ENCODE peak calls at places on chromosomes 13 and 19, in nine cellular contexts. One of them, this sample, is unnamed.

GRCh38 chr19:3849092-3849491 is 19.7 kb downstream of the ZFR2 start:
- DNase-seq in BE2C: peak
- DNase-seq in C1 segment of cervical spinal cord: no peak
- DNase-seq in GM12892: peak
- DNase-seq in endothelial cell: peak
- DNase-seq in NCI-H1436: peak
- DNase-seq in GM03348: no peak
- DNase-seq in NCI-H748 treated with DMSO at 0.1 percent for 48 hours: no peak
- DNase-seq in left colon: no peak
- DNase-seq in this sample: no peak

GRCh38 chr19:49554701-49555181 is 25.6 kb downstream of the NOSIP start:
- DNase-seq in BE2C: no peak
- DNase-seq in C1 segment of cervical spinal cord: no peak
- DNase-seq in GM12892: no peak
- DNase-seq in endothelial cell: no peak
- DNase-seq in NCI-H1436: no peak
- DNase-seq in GM03348: no peak
- DNase-seq in NCI-H748 treated with DMSO at 0.1 percent for 48 hours: no peak
- DNase-seq in left colon: no peak
- DNase-seq in this sample: no peak

GRCh38 chr13:31880849-31881494 is 141.6 kb downstream of the RXFP2 start:
- DNase-seq in BE2C: no peak
- DNase-seq in C1 segment of cervical spinal cord: no peak
- DNase-seq in GM12892: no peak
- DNase-seq in endothelial cell: no peak
- DNase-seq in NCI-H1436: no peak
- DNase-seq in GM03348: no peak
- DNase-seq in NCI-H748 treated with DMSO at 0.1 percent for 48 hours: no peak
- DNase-seq in left colon: no peak
- DNase-seq in this sample: no peak

GRCh38 chr19:49689133-49690072 is at the start of gene ADM5:
- DNase-seq in BE2C: peak
- DNase-seq in C1 segment of cervical spinal cord: no peak
- DNase-seq in GM12892: peak
- DNase-seq in endothelial cell: no peak
- DNase-seq in NCI-H1436: peak
- DNase-seq in GM03348: no peak
- DNase-seq in NCI-H748 treated with DMSO at 0.1 percent for 48 hours: peak
- DNase-seq in left colon: no peak
- DNase-seq in this sample: peak

GRCh38 chr13:113861433-113862030 is 2.3 kb downstream of the GAS6 start:
- DNase-seq in BE2C: peak
- DNase-seq in C1 segment of cervical spinal cord: no peak
- DNase-seq in GM12892: peak
- DNase-seq in endothelial cell: no peak
- DNase-seq in NCI-H1436: no peak
- DNase-seq in GM03348: no peak
- DNase-seq in NCI-H748 treated with DMSO at 0.1 percent for 48 hours: no peak
- DNase-seq in left colon: no peak
- DNase-seq in this sample: no peak

GRCh38 chr13:37457594-37457993 is 141.0 kb downstream of the POSTN start:
- DNase-seq in BE2C: no peak
- DNase-seq in C1 segment of cervical spinal cord: no peak
- DNase-seq in GM12892: no peak
- DNase-seq in endothelial cell: no peak
- DNase-seq in NCI-H1436: no peak
- DNase-seq in GM03348: no peak
- DNase-seq in NCI-H748 treated with DMSO at 0.1 percent for 48 hours: no peak
- DNase-seq in left colon: no peak
- DNase-seq in this sample: no peak

GRCh38 chr13:53622431-53622830 is 593.8 kb downstream of the OLFM4 start:
- DNase-seq in BE2C: no peak
- DNase-seq in C1 segment of cervical spinal cord: no peak
- DNase-seq in GM12892: no peak
- DNase-seq in endothelial cell: no peak
- DNase-seq in NCI-H1436: no peak
- DNase-seq in GM03348: no peak
- DNase-seq in NCI-H748 treated with DMSO at 0.1 percent for 48 hours: no peak
- DNase-seq in left colon: no peak
- DNase-seq in this sample: no peak

GRCh38 chr19:19738564-19738963 is 5.7 kb upstream of the ZNF14 start:
- DNase-seq in BE2C: no peak
- DNase-seq in C1 segment of cervical spinal cord: no peak
- DNase-seq in GM12892: no peak
- DNase-seq in endothelial cell: no peak
- DNase-seq in NCI-H1436: no peak
- DNase-seq in GM03348: no peak
- DNase-seq in NCI-H748 treated with DMSO at 0.1 percent for 48 hours: no peak
- DNase-seq in left colon: no peak
- DNase-seq in this sample: no peak

GRCh38 chr13:66195238-66195637 is 1034.9 kb downstream of the PCDH9 start:
- DNase-seq in BE2C: no peak
- DNase-seq in C1 segment of cervical spinal cord: no peak
- DNase-seq in GM12892: no peak
- DNase-seq in endothelial cell: no peak
- DNase-seq in NCI-H1436: no peak
- DNase-seq in GM03348: no peak
- DNase-seq in NCI-H748 treated with DMSO at 0.1 percent for 48 hours: no peak
- DNase-seq in left colon: no peak
- DNase-seq in this sample: no peak

GRCh38 chr13:43878897-43879322 is 630 bp downstream of the CCDC122 start:
- DNase-seq in BE2C: no peak
- DNase-seq in C1 segment of cervical spinal cord: peak
- DNase-seq in GM12892: peak
- DNase-seq in endothelial cell: peak
- DNase-seq in NCI-H1436: no peak
- DNase-seq in GM03348: peak
- DNase-seq in NCI-H748 treated with DMSO at 0.1 percent for 48 hours: peak
- DNase-seq in left colon: peak
- DNase-seq in this sample: peak

GRCh38 chr13:106178816-106179215 is 356.6 kb downstream of the EFNB2 start:
- DNase-seq in BE2C: no peak
- DNase-seq in C1 segment of cervical spinal cord: no peak
- DNase-seq in GM12892: no peak
- DNase-seq in endothelial cell: no peak
- DNase-seq in NCI-H1436: no peak
- DNase-seq in GM03348: no peak
- DNase-seq in NCI-H748 treated with DMSO at 0.1 percent for 48 hours: no peak
- DNase-seq in left colon: no peak
- DNase-seq in this sample: no peak

GRCh38 chr13:66563076-66563475 is 667.1 kb downstream of the PCDH9 start:
- DNase-seq in BE2C: no peak
- DNase-seq in C1 segment of cervical spinal cord: no peak
- DNase-seq in GM12892: no peak
- DNase-seq in endothelial cell: no peak
- DNase-seq in NCI-H1436: no peak
- DNase-seq in GM03348: no peak
- DNase-seq in NCI-H748 treated with DMSO at 0.1 percent for 48 hours: no peak
- DNase-seq in left colon: no peak
- DNase-seq in this sample: no peak

GRCh38 chr13:94239135-94239534 is 240.3 kb downstream of the DCT start:
- DNase-seq in BE2C: no peak
- DNase-seq in C1 segment of cervical spinal cord: no peak
- DNase-seq in GM12892: no peak
- DNase-seq in endothelial cell: no peak
- DNase-seq in NCI-H1436: no peak
- DNase-seq in GM03348: peak
- DNase-seq in NCI-H748 treated with DMSO at 0.1 percent for 48 hours: no peak
- DNase-seq in left colon: no peak
- DNase-seq in this sample: no peak

GRCh38 chr19:13012690-13013608 is 17.7 kb downstream of the NFIX start:
- DNase-seq in BE2C: no peak
- DNase-seq in C1 segment of cervical spinal cord: peak
- DNase-seq in GM12892: peak
- DNase-seq in endothelial cell: no peak
- DNase-seq in NCI-H1436: no peak
- DNase-seq in GM03348: peak
- DNase-seq in NCI-H748 treated with DMSO at 0.1 percent for 48 hours: no peak
- DNase-seq in left colon: peak
- DNase-seq in this sample: no peak

GRCh38 chr13:68976287-68976686 is 1131.3 kb upstream of the ATXN8OS start:
- DNase-seq in BE2C: no peak
- DNase-seq in C1 segment of cervical spinal cord: no peak
- DNase-seq in GM12892: no peak
- DNase-seq in endothelial cell: no peak
- DNase-seq in NCI-H1436: no peak
- DNase-seq in GM03348: no peak
- DNase-seq in NCI-H748 treated with DMSO at 0.1 percent for 48 hours: no peak
- DNase-seq in left colon: no peak
- DNase-seq in this sample: no peak

GRCh38 chr19:1445185-1445931 is 4.6 kb upstream of the APC2 start:
- DNase-seq in BE2C: peak
- DNase-seq in C1 segment of cervical spinal cord: peak
- DNase-seq in GM12892: peak
- DNase-seq in endothelial cell: peak
- DNase-seq in NCI-H1436: peak
- DNase-seq in GM03348: peak
- DNase-seq in NCI-H748 treated with DMSO at 0.1 percent for 48 hours: peak
- DNase-seq in left colon: peak
- DNase-seq in this sample: no peak

GRCh38 chr19:8451885-8452284 is 7.1 kb downstream of the HNRNPM start:
- DNase-seq in BE2C: no peak
- DNase-seq in C1 segment of cervical spinal cord: no peak
- DNase-seq in GM12892: no peak
- DNase-seq in endothelial cell: no peak
- DNase-seq in NCI-H1436: no peak
- DNase-seq in GM03348: peak
- DNase-seq in NCI-H748 treated with DMSO at 0.1 percent for 48 hours: no peak
- DNase-seq in left colon: no peak
- DNase-seq in this sample: no peak

GRCh38 chr19:52725528-52725961 is 9.3 kb downstream of the ZNF611 start:
- DNase-seq in BE2C: no peak
- DNase-seq in C1 segment of cervical spinal cord: no peak
- DNase-seq in GM12892: no peak
- DNase-seq in endothelial cell: no peak
- DNase-seq in NCI-H1436: no peak
- DNase-seq in GM03348: no peak
- DNase-seq in NCI-H748 treated with DMSO at 0.1 percent for 48 hours: no peak
- DNase-seq in left colon: no peak
- DNase-seq in this sample: no peak

GRCh38 chr19:56837892-56838679 is 2.4 kb downstream of the PEG3 start:
- DNase-seq in BE2C: peak
- DNase-seq in C1 segment of cervical spinal cord: peak
- DNase-seq in GM12892: no peak
- DNase-seq in endothelial cell: no peak
- DNase-seq in NCI-H1436: no peak
- DNase-seq in GM03348: no peak
- DNase-seq in NCI-H748 treated with DMSO at 0.1 percent for 48 hours: no peak
- DNase-seq in left colon: peak
- DNase-seq in this sample: no peak

GRCh38 chr13:101416181-101417042 is at the start of gene NALCN:
- DNase-seq in BE2C: peak
- DNase-seq in C1 segment of cervical spinal cord: no peak
- DNase-seq in GM12892: no peak
- DNase-seq in endothelial cell: peak
- DNase-seq in NCI-H1436: peak
- DNase-seq in GM03348: peak
- DNase-seq in NCI-H748 treated with DMSO at 0.1 percent for 48 hours: peak
- DNase-seq in left colon: no peak
- DNase-seq in this sample: no peak

GRCh38 chr13:50910483-50910805 is 853 bp downstream of the RNASEH2B start:
- DNase-seq in BE2C: peak
- DNase-seq in C1 segment of cervical spinal cord: no peak
- DNase-seq in GM12892: no peak
- DNase-seq in endothelial cell: peak
- DNase-seq in NCI-H1436: no peak
- DNase-seq in GM03348: peak
- DNase-seq in NCI-H748 treated with DMSO at 0.1 percent for 48 hours: peak
- DNase-seq in left colon: peak
- DNase-seq in this sample: no peak

GRCh38 chr13:93230466-93230865 is 3.9 kb downstream of the GPC6 start:
- DNase-seq in BE2C: no peak
- DNase-seq in C1 segment of cervical spinal cord: no peak
- DNase-seq in GM12892: no peak
- DNase-seq in endothelial cell: no peak
- DNase-seq in NCI-H1436: no peak
- DNase-seq in GM03348: peak
- DNase-seq in NCI-H748 treated with DMSO at 0.1 percent for 48 hours: no peak
- DNase-seq in left colon: no peak
- DNase-seq in this sample: no peak

GRCh38 chr13:20716951-20717350 is 13.5 kb downstream of the IL17D start:
- DNase-seq in BE2C: no peak
- DNase-seq in C1 segment of cervical spinal cord: no peak
- DNase-seq in GM12892: no peak
- DNase-seq in endothelial cell: no peak
- DNase-seq in NCI-H1436: no peak
- DNase-seq in GM03348: no peak
- DNase-seq in NCI-H748 treated with DMSO at 0.1 percent for 48 hours: no peak
- DNase-seq in left colon: no peak
- DNase-seq in this sample: no peak

GRCh38 chr13:110343241-110343865 is 36.3 kb downstream of the COL4A2 start:
- DNase-seq in BE2C: no peak
- DNase-seq in C1 segment of cervical spinal cord: no peak
- DNase-seq in GM12892: no peak
- DNase-seq in endothelial cell: no peak
- DNase-seq in NCI-H1436: no peak
- DNase-seq in GM03348: no peak
- DNase-seq in NCI-H748 treated with DMSO at 0.1 percent for 48 hours: no peak
- DNase-seq in left colon: no peak
- DNase-seq in this sample: no peak

GRCh38 chr13:85693889-85694511 is 105.2 kb downstream of the SLITRK6 start:
- DNase-seq in BE2C: peak
- DNase-seq in C1 segment of cervical spinal cord: no peak
- DNase-seq in GM12892: no peak
- DNase-seq in endothelial cell: no peak
- DNase-seq in NCI-H1436: no peak
- DNase-seq in GM03348: no peak
- DNase-seq in NCI-H748 treated with DMSO at 0.1 percent for 48 hours: no peak
- DNase-seq in left colon: no peak
- DNase-seq in this sample: peak

GRCh38 chr13:84430441-84430840 is 548.2 kb upstream of the SLITRK1 start:
- DNase-seq in BE2C: no peak
- DNase-seq in C1 segment of cervical spinal cord: no peak
- DNase-seq in GM12892: no peak
- DNase-seq in endothelial cell: no peak
- DNase-seq in NCI-H1436: peak
- DNase-seq in GM03348: no peak
- DNase-seq in NCI-H748 treated with DMSO at 0.1 percent for 48 hours: no peak
- DNase-seq in left colon: no peak
- DNase-seq in this sample: no peak

GRCh38 chr19:14502334-14503092 is 6.6 kb upstream of the GIPC1 start:
- DNase-seq in BE2C: no peak
- DNase-seq in C1 segment of cervical spinal cord: no peak
- DNase-seq in GM12892: no peak
- DNase-seq in endothelial cell: no peak
- DNase-seq in NCI-H1436: no peak
- DNase-seq in GM03348: no peak
- DNase-seq in NCI-H748 treated with DMSO at 0.1 percent for 48 hours: no peak
- DNase-seq in left colon: no peak
- DNase-seq in this sample: no peak

This sample was measured in DMS153.